ENCODE peak calls at places on chromosomes 6 and 20, in seven cellular contexts. Z is Peyer's patch, V is GM23338, S is left ventricle myocardium inferior, A is gastrocnemius medialis, E is trophoblast cell, B is caudate nucleus. R is an unnamed sample.

GRCh38 chr20:57907131-57908083 is 197.6 kb upstream of the PMEPA1 start:
- DNase-seq in Z (no peak), V (no peak), S (no peak), A (no peak), E (no peak), B (no peak), R (no peak)

GRCh38 chr6:156857573-156857972 is 80.4 kb downstream of the ARID1B start:
- DNase-seq in Z (no peak), V (no peak), S (no peak), A (no peak), E (peak), B (no peak), R (no peak)

GRCh38 chr20:50450961-50451752 is 59.0 kb upstream of the PTPN1 start:
- DNase-seq in Z (peak), V (peak), S (no peak), A (peak), E (peak), B (no peak), R (no peak)

GRCh38 chr20:20078041-20078440 is 25.7 kb downstream of the CFAP61 start:
- DNase-seq in Z (no peak), V (peak), S (no peak), A (no peak), E (no peak), B (no peak), R (no peak)

GRCh38 chr6:40996591-40997247 is 42.3 kb downstream of the UNC5CL start:
- DNase-seq in Z (no peak), V (peak), S (no peak), A (no peak), E (no peak), B (no peak), R (no peak)

GRCh38 chr6:14046476-14047068 is 71.0 kb upstream of the CD83 start:
- DNase-seq in Z (peak), V (peak), S (no peak), A (no peak), E (peak), B (peak), R (no peak)

GRCh38 chr20:3081641-3082040 is 2.9 kb downstream of the AVP start:
- DNase-seq in Z (no peak), V (no peak), S (no peak), A (no peak), E (no peak), B (no peak), R (no peak)

GRCh38 chr6:37177083-37177949 is 7.4 kb downstream of the PIM1 start:
- DNase-seq in Z (peak), V (peak), S (no peak), A (no peak), E (no peak), B (no peak), R (no peak)

GRCh38 chr6:49849121-49849907 is 17.0 kb downstream of the CRISP1 start:
- DNase-seq in Z (no peak), V (peak), S (no peak), A (no peak), E (peak), B (no peak), R (no peak)

GRCh38 chr6:40999498-41000070 is 39.4 kb downstream of the UNC5CL start:
- DNase-seq in Z (peak), V (peak), S (peak), A (peak), E (peak), B (no peak), R (no peak)

GRCh38 chr6:108102965-108103364 is 28.4 kb upstream of the OSTM1 start:
- DNase-seq in Z (no peak), V (no peak), S (no peak), A (no peak), E (no peak), B (no peak), R (no peak)

GRCh38 chr6:125512621-125513020 is 210.9 kb upstream of the HDDC2 start:
- DNase-seq in Z (no peak), V (peak), S (no peak), A (no peak), E (no peak), B (no peak), R (no peak)

GRCh38 chr20:44780226-44780625 is 30.1 kb downstream of the RIMS4 start:
- DNase-seq in Z (no peak), V (peak), S (peak), A (no peak), E (peak), B (no peak), R (no peak)

GRCh38 chr6:170360476-170360875 is 53.9 kb downstream of the FAM120B start:
- DNase-seq in Z (no peak), V (no peak), S (no peak), A (no peak), E (no peak), B (no peak), R (no peak)

GRCh38 chr20:61161649-61162210 is 90.3 kb upstream of the CDH4 start:
- DNase-seq in Z (no peak), V (no peak), S (no peak), A (no peak), E (no peak), B (no peak), R (no peak)

GRCh38 chr6:134686071-134686470 is 263.8 kb downstream of the ALDH8A1 start:
- DNase-seq in Z (no peak), V (no peak), S (no peak), A (no peak), E (no peak), B (no peak), R (no peak)

GRCh38 chr6:170074435-170074834 is 216.4 kb downstream of the DLL1 start:
- DNase-seq in Z (no peak), V (no peak), S (no peak), A (peak), E (no peak), B (no peak), R (no peak)

GRCh38 chr20:56442381-56443365 is 25.8 kb upstream of the RTF2 start:
- DNase-seq in Z (no peak), V (no peak), S (no peak), A (no peak), E (peak), B (no peak), R (no peak)
- H3K27ac ChIP-seq in Z (no peak), V (no peak), S (no peak), A (no peak), E (no peak), B (peak), R (no peak)

GRCh38 chr20:12111431-12112088 is 193.9 kb downstream of the BTBD3 start:
- DNase-seq in Z (no peak), V (no peak), S (no peak), A (no peak), E (no peak), B (no peak), R (no peak)
- H3K27ac ChIP-seq in Z (no peak), V (no peak), S (no peak), A (no peak), E (no peak), B (no peak), R (no peak)

GRCh38 chr6:139137716-139138115 is 2.8 kb downstream of the HECA start:
- DNase-seq in Z (no peak), V (no peak), S (no peak), A (no peak), E (no peak), B (no peak), R (no peak)
- H3K27ac ChIP-seq in Z (no peak), V (no peak), S (peak), A (no peak), E (no peak), B (no peak), R (no peak)

GRCh38 chr6:128118401-128118800 is 217.5 kb upstream of the THEMIS start:
- DNase-seq in Z (no peak), V (no peak), S (no peak), A (no peak), E (no peak), B (no peak), R (no peak)
- H3K27ac ChIP-seq in Z (no peak), V (no peak), S (no peak), A (no peak), E (no peak), B (no peak), R (no peak)

GRCh38 chr6:158655569-158656450 is 6.0 kb downstream of the SYTL3 start:
- DNase-seq in Z (peak), V (no peak), S (no peak), A (peak), E (no peak), B (no peak), R (no peak)
- H3K27ac ChIP-seq in Z (peak), V (no peak), S (no peak), A (peak), E (no peak), B (no peak), R (no peak)

GRCh38 chr6:106634565-106634964 is 5.2 kb downstream of the QRSL1 start:
- DNase-seq in Z (no peak), V (no peak), S (no peak), A (no peak), E (no peak), B (no peak), R (no peak)
- H3K27ac ChIP-seq in Z (no peak), V (no peak), S (no peak), A (no peak), E (no peak), B (no peak), R (no peak)

DNA sequence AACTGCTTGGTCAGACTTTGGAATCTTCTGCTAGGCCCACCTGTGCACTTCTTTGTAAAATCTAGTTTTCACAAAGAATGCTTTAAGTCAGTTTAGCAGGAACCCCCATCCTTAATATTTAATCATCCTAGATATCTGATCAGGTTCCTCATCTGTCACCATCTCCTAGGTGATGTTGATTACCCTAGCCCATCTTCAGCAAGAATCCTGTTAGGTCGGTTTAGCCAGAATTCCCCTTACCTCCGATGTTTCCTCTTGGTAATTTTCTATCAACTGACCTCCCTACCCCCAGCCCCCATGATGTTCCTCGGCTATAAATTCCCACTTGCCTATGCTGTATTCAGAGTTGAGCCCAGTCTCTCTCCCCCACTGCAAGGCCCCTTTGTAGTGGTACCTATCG is 2.7 kb upstream of the ZNF341 start:
- DNase-seq in Z (no peak), V (no peak), S (no peak), A (no peak), E (peak), B (no peak), R (no peak)
- H3K27ac ChIP-seq in Z (no peak), V (no peak), S (no peak), A (no peak), E (no peak), B (no peak), R (no peak)

GRCh38 chr6:44044154-44044539 is 83.1 kb downstream of the MRPL14 start:
- DNase-seq in Z (no peak), V (no peak), S (no peak), A (no peak), E (no peak), B (no peak), R (no peak)
- H3K27ac ChIP-seq in Z (peak), V (no peak), S (peak), A (no peak), E (peak), B (peak), R (no peak)

GRCh38 chr6:53828215-53828614 is 33.4 kb downstream of the LRRC1 start:
- DNase-seq in Z (no peak), V (no peak), S (no peak), A (no peak), E (no peak), B (no peak), R (no peak)

GRCh38 chr6:53830356-53830755 is 35.6 kb downstream of the LRRC1 start:
- DNase-seq in Z (no peak), V (no peak), S (no peak), A (no peak), E (no peak), B (no peak), R (no peak)

GRCh38 chr6:53827485-53827884 is 32.7 kb downstream of the LRRC1 start:
- DNase-seq in Z (no peak), V (no peak), S (no peak), A (no peak), E (no peak), B (no peak), R (no peak)

GRCh38 chr6:53829698-53830221 is 35.0 kb downstream of the LRRC1 start:
- DNase-seq in Z (no peak), V (peak), S (no peak), A (no peak), E (peak), B (no peak), R (no peak)

GRCh38 chr6:53828971-53829697 is 34.3 kb downstream of the LRRC1 start:
- DNase-seq in Z (no peak), V (no peak), S (no peak), A (no peak), E (no peak), B (no peak), R (no peak)
- H3K27ac ChIP-seq in Z (peak), V (no peak), S (no peak), A (no peak), E (peak), B (no peak), R (peak)

R was measured in substantia nigra.